ENCODE peak calls at places on chromosome 17, in four cellular contexts. Z is heart right ventricle, Q is uterus, J is testis. W is an unnamed sample. For H3K36me3, the result is how much of the 10 kb centered on the place peaks cover.

GRCh38 chr17:8800656-8801055 is 1.5 kb upstream of the MFSD6L start:
- DNase-seq in Z (no peak), Q (no peak), J (no peak), W (no peak)

GRCh38 chr17:71975331-71975801 is 145.5 kb upstream of the SOX9 start:
- DNase-seq in Z (peak), Q (peak), J (peak), W (no peak)

GRCh38 chr17:142102-142661 is 4.8 kb downstream of the SCGB1C2 start:
- DNase-seq in Z (no peak), Q (peak), J (peak), W (no peak)

GRCh38 chr17:64377769-64378282 is 12.8 kb downstream of the PECAM1 start:
- DNase-seq in Z (no peak), Q (no peak), J (no peak), W (no peak)

GRCh38 chr17:64767269-64767997 is 105.3 kb upstream of the SMURF2 start:
- DNase-seq in Z (no peak), Q (no peak), J (no peak), W (no peak)

GRCh38 chr17:19317359-19318095 is 45.0 kb downstream of the B9D1 start:
- DNase-seq in Z (peak), Q (peak), J (peak), W (peak)

GRCh38 chr17:14014647-14015046 is 54.7 kb upstream of the COX10 start:
- DNase-seq in Z (no peak), Q (no peak), J (no peak), W (no peak)

GRCh38 chr17:79777844-79778503 is at the start of gene CBX2:
- DNase-seq in Z (peak), Q (peak), J (peak), W (no peak)

GRCh38 chr17:55275894-55276804 is 11.4 kb downstream of the HLF start:
- DNase-seq in Z (no peak), Q (peak), J (no peak), W (no peak)

GRCh38 chr17:76433693-76434092 is 19.3 kb downstream of the UBE2O start:
- DNase-seq in Z (no peak), Q (no peak), J (no peak), W (no peak)

GRCh38 chr17:71883258-71883657 is 237.6 kb upstream of the SOX9 start:
- DNase-seq in Z (no peak), Q (no peak), J (no peak), W (no peak)

GRCh38 chr17:77675816-77676799 is 282.4 kb upstream of the TNRC6C start:
- DNase-seq in Z (peak), Q (no peak), J (no peak), W (no peak)

GRCh38 chr17:5821813-5822212 is 237.5 kb upstream of the NLRP1 start:
- DNase-seq in Z (no peak), Q (no peak), J (no peak), W (no peak)

GRCh38 chr17:38585056-38585804 is 20.5 kb downstream of the SRCIN1 start:
- DNase-seq in Z (no peak), Q (no peak), J (no peak), W (no peak)

GRCh38 chr17:38789185-38789584 is 10.2 kb downstream of the PIP4K2B start:
- DNase-seq in Z (no peak), Q (no peak), J (no peak), W (no peak)

GRCh38 chr17:8885968-8886674 is 18.6 kb upstream of the PIK3R6 start:
- DNase-seq in Z (no peak), Q (no peak), J (no peak), W (no peak)

GRCh38 chr17:50213026-50214015 is 11.9 kb upstream of the COL1A1 start:
- DNase-seq in Z (no peak), Q (peak), J (no peak), W (no peak)

GRCh38 chr17:2693561-2694380 is 17.8 kb downstream of the CLUH start:
- DNase-seq in Z (no peak), Q (peak), J (peak), W (no peak)

GRCh38 chr17:35086931-35087573 is 23.5 kb upstream of the RFFL start:
- DNase-seq in Z (no peak), Q (no peak), J (no peak), W (no peak)

GRCh38 chr17:67221062-67221998 is 23.7 kb downstream of the HELZ start:
- DNase-seq in Z (no peak), Q (no peak), J (peak), W (no peak)

GRCh38 chr17:9162275-9162985 is 141.1 kb downstream of the NTN1 start:
- DNase-seq in Z (no peak), Q (no peak), J (no peak), W (no peak)

GRCh38 chr17:45906927-45907622 is 12.7 kb downstream of the MAPT start:
- DNase-seq in Z (no peak), Q (no peak), J (no peak), W (no peak)

GRCh38 chr17:38674749-38675615 is at the start of gene EPOP:
- DNase-seq in Z (peak), Q (peak), J (peak), W (peak)

GRCh38 chr17:54967621-54968258 is 714 bp downstream of the COX11 start:
- DNase-seq in Z (no peak), Q (no peak), J (no peak), W (no peak)

GRCh38 chr17:2237521-2237921 is 66.1 kb downstream of the SMG6 start:
- DNase-seq in Z (peak), Q (peak), J (peak), W (no peak)

GRCh38 chr17:78450696-78451344 is 72.4 kb downstream of the PGS1 start:
- DNase-seq in Z (no peak), Q (no peak), J (no peak), W (no peak)

GRCh38 chr17:77470800-77471733 is 330.3 kb downstream of the SEC14L1 start:
- DNase-seq in Z (peak), Q (peak), J (no peak), W (no peak)

GRCh38 chr17:28716740-28717577 is 709 bp downstream of the RAB34 start:
- DNase-seq in Z (peak), Q (no peak), J (no peak), W (no peak)

GRCh38 chr17:8470447-8471047 is 34.9 kb downstream of the NDEL1 start:
- DNase-seq in Z (peak), Q (peak), J (peak), W (peak)

GRCh38 chr17:30808785-30809286 is 15.7 kb downstream of the CRLF3 start:
- DNase-seq in Z (no peak), Q (no peak), J (no peak), W (no peak)
- TF ChIP-seq CTCF in Z (no peak), Q (no peak), J (no peak), W (no peak)

GRCh38 chr17:40340327-40340726 is 24.2 kb downstream of the GJD3 start:
- DNase-seq in Z (no peak), Q (no peak), J (no peak), W (no peak)

GRCh38 chr17:40339068-40339699 is 25.4 kb downstream of the GJD3 start:
- DNase-seq in Z (no peak), Q (no peak), J (peak), W (no peak)

GRCh38 chr17:40341808-40342574 is 22.5 kb downstream of the GJD3 start:
- DNase-seq in Z (peak), Q (peak), J (peak), W (no peak)

GRCh38 chr17:40342575-40343058 is 21.9 kb downstream of the GJD3 start:
- DNase-seq in Z (no peak), Q (peak), J (no peak), W (no peak)

DNA sequence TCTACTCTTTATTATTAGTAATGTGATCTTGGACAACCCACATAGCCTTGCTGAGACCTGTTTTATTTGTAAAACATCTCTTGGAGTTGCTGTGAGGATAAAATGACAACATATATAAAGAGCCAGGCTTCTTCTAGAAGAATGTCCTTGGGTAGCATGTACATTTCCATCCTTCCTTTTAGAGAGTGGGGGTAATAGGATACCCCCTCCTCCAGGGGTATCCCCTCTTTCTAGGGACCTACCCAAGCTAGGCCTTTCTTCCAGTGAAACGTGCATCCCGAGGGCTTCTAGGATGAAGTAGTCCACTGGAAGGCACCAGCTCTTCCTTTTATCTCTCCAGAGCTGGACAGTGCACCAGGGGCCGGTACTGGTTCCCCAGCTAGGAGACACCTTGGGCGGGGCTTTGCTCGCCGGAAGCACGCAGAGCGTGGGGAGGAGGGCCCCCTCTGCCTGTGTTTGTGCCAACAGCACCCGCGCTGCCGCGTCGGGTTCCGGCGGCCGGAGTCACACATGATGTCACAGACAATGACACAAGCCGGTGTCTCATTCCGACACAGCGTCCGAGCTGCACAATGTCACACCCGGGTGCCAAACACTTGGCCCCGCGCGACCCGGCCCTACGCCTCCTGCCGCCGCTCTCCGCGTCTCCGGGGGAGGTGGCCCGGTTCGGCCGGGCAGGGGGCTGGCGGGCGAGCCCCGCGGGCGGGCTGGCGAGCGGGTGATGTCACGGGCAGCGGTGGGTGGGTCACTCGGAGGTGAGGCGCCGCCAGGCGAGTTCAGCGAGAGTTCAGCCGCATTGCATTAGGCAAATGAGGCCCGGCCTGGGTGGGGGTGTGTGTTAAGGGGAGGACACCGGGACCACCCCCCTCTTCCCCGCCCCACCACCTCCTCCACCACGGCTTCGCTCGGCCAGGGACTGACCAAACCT is 23.4 kb downstream of the GJD3 start:
- DNase-seq in Z (peak), Q (peak), J (peak), W (no peak)
- H3K4me3 ChIP-seq in Z (peak), Q (peak), J (peak), W (peak)

GRCh38 chr17:11986939-11987329 is 10.3 kb downstream of the ZNF18 start:
- DNase-seq in Z (no peak), Q (no peak), J (no peak), W (no peak)
- H3K36me3 ChIP-seq in Z (half or more), Q (under half), J (under half), W (under half)

GRCh38 chr17:4542726-4543191 is 12.4 kb downstream of the MYBBP1A start:
- DNase-seq in Z (no peak), Q (peak), J (no peak), W (no peak)

GRCh38 chr17:4542003-4542725 is 13.0 kb downstream of the MYBBP1A start:
- DNase-seq in Z (no peak), Q (no peak), J (no peak), W (no peak)

GRCh38 chr17:4540224-4541040 is 14.8 kb downstream of the MYBBP1A start:
- DNase-seq in Z (peak), Q (peak), J (no peak), W (no peak)

GRCh38 chr17:4541041-4541327 is 14.2 kb downstream of the MYBBP1A start:
- DNase-seq in Z (no peak), Q (no peak), J (no peak), W (no peak)

DNA sequence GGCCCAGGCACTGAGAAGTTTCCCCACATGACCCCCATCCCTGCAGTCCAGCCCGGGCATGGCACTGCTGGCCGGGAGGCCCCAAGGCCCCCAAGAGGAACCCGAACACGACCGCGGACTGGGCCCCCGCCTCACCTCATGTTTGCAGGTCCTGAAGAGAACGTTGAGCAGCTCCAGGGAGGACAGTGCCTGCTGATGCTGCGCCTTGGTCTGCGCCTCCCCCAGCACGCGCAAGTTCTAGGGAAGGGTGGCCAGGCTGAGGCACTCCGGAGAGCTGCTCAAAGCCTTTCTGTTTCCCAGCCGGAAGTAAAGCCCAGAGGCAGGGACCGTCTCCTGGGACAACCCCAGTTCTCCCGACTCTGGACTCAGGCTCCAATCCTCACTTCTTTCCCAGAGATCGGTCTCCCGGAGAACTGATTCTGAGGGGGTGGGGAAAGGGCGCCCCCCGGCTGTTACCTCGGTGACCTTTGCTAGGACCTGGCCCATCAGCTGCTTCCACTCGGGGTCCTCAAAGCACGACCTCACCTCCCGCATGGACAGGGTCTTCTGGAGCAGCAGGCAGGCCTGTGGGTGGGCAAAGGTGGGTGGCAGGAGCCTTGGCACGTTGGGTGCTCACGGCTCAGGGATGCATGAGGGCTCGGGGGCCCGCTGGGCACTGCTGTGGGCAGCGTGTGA is 13.7 kb downstream of the MYBBP1A start:
- DNase-seq in Z (peak), Q (no peak), J (no peak), W (no peak)
- TF ChIP-seq CTCF in Z (no peak), Q (no peak), J (no peak), W (no peak)

GRCh38 chr17:60079401-60079861 is 710 bp upstream of the HEATR6 start:
- DNase-seq in Z (no peak), Q (no peak), J (no peak), W (no peak)
- H3K4me3 ChIP-seq in Z (peak), Q (peak), J (peak), W (peak)

DNA sequence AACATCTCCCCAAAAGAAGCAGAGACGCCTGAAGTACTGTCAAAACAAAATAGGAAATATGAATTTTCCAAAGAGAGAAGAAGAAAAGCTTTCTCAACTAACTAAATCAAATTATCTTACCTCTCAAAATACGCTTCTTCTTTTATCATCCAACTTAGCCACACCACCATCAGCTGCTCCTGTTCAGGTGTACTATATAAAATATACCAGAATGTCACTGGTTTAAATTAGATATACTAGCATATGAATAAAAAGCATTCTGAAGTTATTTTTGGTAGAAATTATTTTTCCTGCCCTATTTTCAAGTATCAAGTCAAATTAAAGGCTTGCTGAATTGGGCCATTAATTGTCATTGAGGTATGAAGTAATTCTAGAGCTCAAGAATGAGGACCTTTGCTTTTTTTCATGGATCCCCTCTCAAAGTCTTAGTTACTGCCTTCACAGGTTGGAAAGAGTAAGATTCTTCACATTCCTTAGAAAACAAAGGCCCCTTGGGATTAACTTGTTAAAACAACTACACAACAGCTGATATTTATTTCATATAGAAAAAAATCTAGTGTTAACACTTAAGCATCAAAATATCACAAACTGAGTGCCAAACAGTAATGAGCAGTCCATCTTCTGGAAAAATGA is 30.1 kb downstream of the INTS2 start:
- DNase-seq in Z (no peak), Q (no peak), J (no peak), W (no peak)
- H3K36me3 ChIP-seq in Z (half or more), Q (under half), J (under half), W (under half)

GRCh38 chr17:15096511-15096910 is 168.6 kb downstream of the PMP22 start:
- DNase-seq in Z (no peak), Q (no peak), J (no peak), W (no peak)
- TF ChIP-seq CTCF in Z (no peak), Q (no peak), J (no peak), W (no peak)

DNA sequence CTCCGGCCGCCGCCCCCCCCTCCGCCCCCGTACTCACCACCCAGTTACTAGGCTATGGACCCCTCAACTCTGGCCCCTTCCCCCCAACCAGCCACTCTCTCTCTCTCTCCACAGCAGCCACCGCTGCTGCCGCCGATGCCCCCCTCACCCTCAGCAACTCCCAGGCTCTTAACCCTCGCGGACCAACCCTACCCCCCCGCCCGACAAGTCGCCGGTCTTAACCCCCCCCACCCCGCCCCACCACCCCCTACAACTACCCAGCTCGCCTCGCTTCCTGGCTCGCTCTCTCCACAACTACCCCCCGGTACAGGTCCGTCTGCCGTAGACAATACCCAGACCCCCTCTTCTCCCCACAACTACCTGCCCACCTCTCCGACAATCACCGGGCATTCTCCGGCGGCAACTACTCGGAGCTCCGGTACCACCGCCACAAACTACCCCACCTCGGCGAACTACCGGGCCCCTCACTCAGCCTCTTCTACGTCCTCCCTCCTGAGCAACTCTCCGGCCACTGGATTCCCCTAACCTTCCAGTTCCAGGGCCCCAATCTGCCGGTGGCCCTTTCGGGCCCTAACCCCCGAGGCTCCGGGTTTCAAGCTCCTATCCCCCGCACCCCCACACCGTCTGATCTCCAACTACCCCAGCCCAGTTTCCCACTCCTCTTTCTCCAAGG is 703 bp downstream of the PHF23 start:
- DNase-seq in Z (peak), Q (no peak), J (no peak), W (no peak)
- H3K4me3 ChIP-seq in Z (peak), Q (peak), J (peak), W (peak)

DNA sequence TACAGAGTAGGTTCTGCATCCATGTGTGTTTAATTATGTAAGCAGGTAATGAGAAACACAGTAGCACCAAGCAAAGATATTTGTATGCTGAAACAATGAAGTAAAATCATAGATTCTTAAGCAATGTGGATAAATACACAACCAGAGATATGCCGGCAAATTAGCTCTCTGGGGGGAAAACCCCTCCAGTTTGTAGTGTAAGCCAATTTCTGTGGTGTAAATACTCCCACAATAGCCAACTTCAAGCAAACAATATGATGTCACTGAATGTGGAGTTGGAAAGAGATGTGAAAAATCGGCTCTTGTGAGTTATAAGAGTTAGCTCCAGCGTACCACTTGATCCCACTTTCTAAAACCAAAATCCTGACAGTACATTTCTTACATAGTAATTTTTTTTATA is 3.9 kb upstream of the KRT38 start:
- DNase-seq in Z (no peak), Q (no peak), J (no peak), W (no peak)
- H3K36me3 ChIP-seq in Z (under half), Q (under half), J (under half), W (under half)

GRCh38 chr17:58432806-58433573 is 15.7 kb upstream of the RNF43 start:
- DNase-seq in Z (no peak), Q (no peak), J (no peak), W (no peak)
- TF ChIP-seq CTCF in Z (no peak), Q (no peak), J (no peak), W (no peak)